ENCODE peak calls at places on chromosomes 11 and 22, in four cellular contexts. F, I, N and G are unnamed samples.
A peak's percentile ranks its signal among the peaks of the same experiment; 100 is the strongest.

GRCh38 chr11:33329705-33330329 is 72.6 kb downstream of the HIPK3 start:
- DNase-seq in N (peak; percentile 64), I (peak; percentile 72), F (no peak), G (no peak)

GRCh38 chr11:86610559-86611341 is 61.7 kb downstream of the ME3 start:
- DNase-seq in I (no peak), F (peak; percentile 34), N (peak; percentile 40), G (no peak)

GRCh38 chr11:9153651-9154050 is 62.3 kb upstream of the SCUBE2 start:
- DNase-seq in N (no peak), I (no peak), F (no peak), G (no peak)

GRCh38 chr11:45459501-45459900 is 173.4 kb upstream of the SYT13 start:
- DNase-seq in N (no peak), F (no peak), I (no peak), G (no peak)

GRCh38 chr11:47387944-47388696 is 9.8 kb upstream of the SPI1 start:
- DNase-seq in I (no peak), F (no peak), N (no peak), G (no peak)

GRCh38 chr11:90218606-90219005 is 4.2 kb downstream of the CHORDC1 start:
- DNase-seq in I (no peak), N (peak; percentile 61), F (peak; percentile 49), G (no peak)

GRCh38 chr11:18455686-18456372 is at the start of gene LDHAL6A:
- DNase-seq in N (no peak), F (peak; percentile 56), I (no peak), G (no peak)

GRCh38 chr11:67372993-67373915 is at the start of gene CLCF1:
- DNase-seq in I (peak; percentile 81), F (no peak), N (peak; percentile 77), G (peak; percentile 65)

GRCh38 chr11:40602866-40603578 is 856.4 kb downstream of the LRRC4C start:
- DNase-seq in I (no peak), F (no peak), N (peak; percentile 70), G (no peak)

GRCh38 chr11:44608654-44609027 is 43.2 kb downstream of the CD82 start:
- DNase-seq in F (no peak), N (no peak), I (no peak), G (no peak)

GRCh38 chr11:122141757-122142156 is 25.7 kb upstream of the BLID start:
- DNase-seq in F (no peak), N (no peak), I (no peak), G (no peak)

GRCh38 chr11:21604564-21604963 is 588.3 kb upstream of the ANO5 start:
- DNase-seq in I (no peak), N (no peak), F (no peak), G (no peak)

GRCh38 chr11:46520971-46521745 is 72.7 kb downstream of the AMBRA1 start:
- DNase-seq in I (peak; percentile 75), N (peak; percentile 82), F (no peak), G (no peak)

GRCh38 chr22:32583074-32583677 is 108.6 kb downstream of the FBXO7 start:
- DNase-seq in I (no peak), N (no peak), F (no peak), G (no peak)

GRCh38 chr11:32713496-32713895 is 81.0 kb downstream of the CCDC73 start:
- DNase-seq in N (no peak), F (no peak), I (no peak), G (no peak)

GRCh38 chr11:93908689-93909088 is 58.3 kb upstream of the VSTM5 start:
- DNase-seq in N (peak; percentile 57), I (peak; percentile 91), F (no peak), G (no peak)

GRCh38 chr11:76637491-76638266 is 32.9 kb downstream of the LRRC32 start:
- DNase-seq in N (no peak), F (peak; percentile 14), I (no peak), G (no peak)

GRCh38 chr11:67286621-67287333 is 2.3 kb upstream of the ANKRD13D start:
- DNase-seq in N (no peak), F (no peak), I (no peak), G (no peak)

GRCh38 chr11:88292156-88292844 is 45.2 kb downstream of the CTSC start:
- DNase-seq in I (peak; percentile 22), N (no peak), F (no peak), G (no peak)

GRCh38 chr11:15216678-15217077 is 102.0 kb downstream of the INSC start:
- DNase-seq in N (no peak), F (no peak), I (no peak), G (no peak)

GRCh38 chr11:17588721-17589120 is 41.7 kb downstream of the OTOG start:
- DNase-seq in F (no peak), I (no peak), N (no peak), G (no peak)

GRCh38 chr11:45301537-45302246 is 15.6 kb upstream of the SYT13 start:
- DNase-seq in N (no peak), F (no peak), I (no peak), G (no peak)

GRCh38 chr11:132683602-132684001 is 848.7 kb downstream of the OPCML start:
- DNase-seq in N (peak; percentile 9), F (no peak), I (peak; percentile 14), G (no peak)

GRCh38 chr11:13215157-13215556 is 62.4 kb upstream of the BMAL1 start:
- DNase-seq in F (no peak), N (no peak), I (peak; percentile 95), G (no peak)

GRCh38 chr22:31347251-31348008 is 1.3 kb upstream of the PATZ1 start:
- DNase-seq in F (peak; percentile 77), I (peak; percentile 62), N (peak; percentile 85), G (peak; percentile 58)

GRCh38 chr11:3434976-3435375 is 56.0 kb upstream of the ZNF195 start:
- DNase-seq in I (no peak), N (no peak), F (peak; percentile 36), G (no peak)

GRCh38 chr11:14253878-14254277 is 105.1 kb downstream of the RRAS2 start:
- DNase-seq in N (no peak), I (no peak), F (no peak), G (no peak)

GRCh38 chr22:45196926-45197605 is 33.3 kb downstream of the NUP50 start:
- DNase-seq in I (no peak), N (no peak), F (no peak), G (no peak)

GRCh38 chr11:12901272-12901671 is 107.8 kb upstream of the RASSF10 start:
- DNase-seq in N (no peak), F (no peak), I (peak; percentile 30), G (no peak)

GRCh38 chr11:13152736-13153541 is 124.7 kb upstream of the BMAL1 start:
- DNase-seq in N (peak; percentile 28), F (no peak), I (peak; percentile 42), G (no peak)

GRCh38 chr22:48720662-48721393 is 1106.8 kb downstream of the BRD1 start:
- DNase-seq in N (no peak), I (no peak), F (no peak), G (no peak)

GRCh38 chr11:63274776-63275175 is 31.4 kb upstream of the SLC22A25 start:
- DNase-seq in N (no peak), F (no peak), I (no peak), G (no peak)

GRCh38 chr11:134207538-134208239 is 16.1 kb downstream of the NCAPD3 start:
- DNase-seq in I (no peak), F (peak; percentile 45), N (peak; percentile 38), G (no peak)

GRCh38 chr11:9396752-9397151 is 12.3 kb downstream of the IPO7 start:
- DNase-seq in I (no peak), F (no peak), N (no peak), G (no peak)

GRCh38 chr11:132310390-132311375 is 940.3 kb downstream of the NTM start:
- DNase-seq in N (no peak), I (no peak), F (no peak), G (no peak)

GRCh38 chr11:61512435-61512834 is 3.9 kb downstream of the LRRC10B start:
- DNase-seq in F (no peak), I (no peak), N (no peak), G (no peak)

GRCh38 chr11:61516191-61516590 is 7.6 kb downstream of the LRRC10B start:
- DNase-seq in F (peak; percentile 81), N (no peak), I (no peak), G (no peak)

GRCh38 chr11:61515686-61516085 is 7.1 kb downstream of the LRRC10B start:
- DNase-seq in N (no peak), I (no peak), F (peak; percentile 59), G (no peak)

GRCh38 chr11:61513143-61513740 is 4.7 kb downstream of the LRRC10B start:
- DNase-seq in I (no peak), F (no peak), N (peak; percentile 59), G (no peak)

GRCh38 chr11:61514050-61514917 is 5.7 kb downstream of the LRRC10B start:
- DNase-seq in N (no peak), I (no peak), F (peak; percentile 58), G (no peak)
- H3K4ac ChIP-seq in N (no peak overlapping the region), I (no peak overlapping the region), F (no peak overlapping the region), G (no peak overlapping the region)

DNA sequence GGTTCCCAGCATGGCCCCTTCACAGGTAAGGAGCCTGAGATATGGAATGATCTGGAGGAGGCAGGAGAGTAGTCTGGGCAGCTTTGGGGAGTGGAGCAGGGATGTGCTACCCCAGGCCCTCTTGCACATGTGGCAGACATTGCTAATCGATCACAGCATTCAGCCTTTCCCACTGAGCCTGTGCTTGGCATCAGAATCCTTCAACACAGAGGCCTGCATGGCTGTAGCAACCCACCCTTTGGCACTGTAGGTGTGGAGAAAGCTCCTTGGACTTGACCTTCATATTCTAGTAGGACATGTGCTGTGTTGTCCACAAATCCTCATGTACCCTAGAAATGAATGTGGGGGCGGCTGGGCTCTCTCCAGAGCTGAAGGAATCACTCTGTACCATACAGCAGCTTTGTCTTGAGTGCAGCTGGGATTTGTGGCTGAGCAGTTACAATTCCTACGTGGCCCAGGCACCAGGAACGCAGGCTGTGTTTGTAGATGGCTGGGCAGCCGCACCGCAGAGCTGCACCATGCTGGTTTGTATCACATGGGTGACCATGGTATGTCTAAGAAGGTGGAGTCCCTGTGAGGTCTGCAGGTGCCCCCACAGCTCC is 21.8 kb upstream of the PPP6R3 start:
- DNase-seq in N (no peak), I (no peak), F (no peak), G (no peak)
- H2BK120ac ChIP-seq in N (no peak overlapping the region), I (no peak overlapping the region), F (no peak overlapping the region), G (no peak overlapping the region)

DNA sequence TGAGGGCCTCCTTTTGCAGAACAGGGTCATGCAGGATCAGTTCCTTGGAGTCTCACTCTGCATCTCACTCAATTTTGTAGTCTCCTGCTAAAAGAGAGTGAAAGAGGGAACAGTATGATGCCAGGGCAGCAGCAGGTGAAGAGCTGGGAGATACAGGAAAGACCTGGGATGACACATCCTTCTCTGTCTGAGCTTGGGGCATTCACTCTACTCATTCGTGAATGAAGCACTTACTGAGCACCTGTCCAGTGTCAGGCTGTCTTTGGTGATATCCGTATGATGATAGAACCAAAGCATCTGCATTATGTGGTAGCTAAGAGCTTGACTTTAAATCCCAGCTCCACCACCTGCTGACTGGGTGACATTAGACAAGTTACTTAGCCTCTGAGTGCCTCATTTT is 14.4 kb downstream of the SREBF2 start:
- DNase-seq in F (no peak), N (no peak), I (no peak), G (no peak)
- H3K4ac ChIP-seq in F (no peak overlapping the region), N (no peak overlapping the region), I (no peak overlapping the region), G (no peak overlapping the region)

GRCh38 chr22:23825246-23825905 is 13.4 kb downstream of the DERL3 start:
- DNase-seq in I (no peak), F (no peak), N (no peak), G (no peak)
- H2BK120ac ChIP-seq in I (peak overlapping the region; percentile 87), F (no peak overlapping the region), N (no peak overlapping the region), G (no peak overlapping the region)

GRCh38 chr11:64885367-64886286 is 7.2 kb upstream of the EHD1 start:
- DNase-seq in F (no peak), N (no peak), I (peak; percentile 94), G (no peak)
- H3K4ac ChIP-seq in F (no peak overlapping the region), N (no peak overlapping the region), I (peak overlapping the region; percentile 42), G (no peak overlapping the region)